ENCODE peak calls at places on chromosome 9, in six cellular contexts. V is fibroblast of the conjunctiva, B is colonic mucosa, U is AG10803, H is substantia nigra, I is iPS DF 19.7. D is an unnamed sample.

GRCh38 chr9:108551030-108551964 is 304.5 kb downstream of the ACTL7B start:
- DNase-seq in U (peak), V (peak), B (no peak), H (no peak), I (no peak), D (no peak)

GRCh38 chr9:79847074-79847473 is 275.3 kb downstream of the TLE4 start:
- DNase-seq in H (no peak), U (no peak), V (no peak), B (no peak), I (no peak), D (no peak)

GRCh38 chr9:134296301-134297081 is 29.8 kb upstream of the RXRA start:
- DNase-seq in V (no peak), U (no peak), B (no peak), I (no peak), H (no peak), D (no peak)

GRCh38 chr9:86322973-86323644 is 31.1 kb downstream of the TUT7 start:
- DNase-seq in I (no peak), H (no peak), B (no peak), V (peak), U (peak), D (no peak)

GRCh38 chr9:2727966-2728613 is 10.8 kb downstream of the KCNV2 start:
- DNase-seq in B (no peak), V (peak), H (no peak), U (peak), I (no peak), D (no peak)

GRCh38 chr9:125510980-125511379 is 196.0 kb downstream of the MAPKAP1 start:
- DNase-seq in H (no peak), I (no peak), V (no peak), B (no peak), U (no peak), D (no peak)

GRCh38 chr9:32218100-32218767 is 166.2 kb upstream of the ACO1 start:
- DNase-seq in V (no peak), H (no peak), I (no peak), U (no peak), B (no peak), D (no peak)

GRCh38 chr9:134983094-134983493 is 65.4 kb upstream of the FCN1 start:
- DNase-seq in B (no peak), H (no peak), V (no peak), U (no peak), I (peak), D (no peak)

GRCh38 chr9:38682713-38683112 is 37.2 kb downstream of the FAM240B start:
- DNase-seq in V (no peak), H (no peak), B (no peak), U (peak), I (peak), D (no peak)